ENCODE peak calls at places on chromosomes 6 and 20, in nine cellular contexts. One of them, this sample, is unnamed.

GRCh38 chr6:150813993-150814359 is 51.5 kb upstream of the MTHFD1L start:
- DNase-seq in A549: peak; percentile 58
- DNase-seq in PC-3: peak; percentile 87
- DNase-seq in H1: no peak
- DNase-seq in psoas muscle: no peak
- DNase-seq in heart left ventricle: no peak
- DNase-seq in left ventricle myocardium inferior: no peak
- DNase-seq in IMR-90: peak; percentile 43
- DNase-seq in stomach: no peak
- DNase-seq in this sample: no peak

GRCh38 chr20:37670426-37670825 is 23.4 kb upstream of the CTNNBL1 start:
- DNase-seq in A549: no peak
- DNase-seq in left ventricle myocardium inferior: no peak
- DNase-seq in stomach: no peak
- DNase-seq in heart left ventricle: no peak
- DNase-seq in H1: no peak
- DNase-seq in IMR-90: no peak
- DNase-seq in psoas muscle: peak; percentile 55
- DNase-seq in PC-3: no peak
- DNase-seq in this sample: no peak

GRCh38 chr6:131981624-131981978 is 30.4 kb upstream of the CCN2 start:
- DNase-seq in H1: no peak
- DNase-seq in heart left ventricle: no peak
- DNase-seq in A549: no peak
- DNase-seq in IMR-90: no peak
- DNase-seq in left ventricle myocardium inferior: no peak
- DNase-seq in stomach: no peak
- DNase-seq in psoas muscle: no peak
- DNase-seq in PC-3: no peak
- DNase-seq in this sample: no peak

GRCh38 chr6:31007694-31008093 is 2.6 kb upstream of the MUC22 start:
- DNase-seq in H1: no peak
- DNase-seq in heart left ventricle: no peak
- DNase-seq in PC-3: peak; percentile 97
- DNase-seq in stomach: no peak
- DNase-seq in IMR-90: peak; percentile 93
- DNase-seq in A549: peak; percentile 51
- DNase-seq in left ventricle myocardium inferior: no peak
- DNase-seq in psoas muscle: no peak
- DNase-seq in this sample: no peak

GRCh38 chr6:27837636-27838512 is 74.3 kb downstream of the OR2B2 start:
- DNase-seq in A549: peak; percentile 98
- DNase-seq in psoas muscle: peak; percentile 59
- DNase-seq in PC-3: peak; percentile 99
- DNase-seq in heart left ventricle: peak; percentile 85
- DNase-seq in left ventricle myocardium inferior: peak; percentile 58
- DNase-seq in IMR-90: peak; percentile 100
- DNase-seq in stomach: peak; percentile 82
- DNase-seq in H1: peak; percentile 76
- DNase-seq in this sample: peak; percentile 21

GRCh38 chr6:130529569-130530149 is 163.8 kb downstream of the TMEM200A start:
- DNase-seq in stomach: no peak
- DNase-seq in PC-3: peak; percentile 25
- DNase-seq in heart left ventricle: no peak
- DNase-seq in IMR-90: no peak
- DNase-seq in H1: no peak
- DNase-seq in A549: no peak
- DNase-seq in left ventricle myocardium inferior: no peak
- DNase-seq in psoas muscle: no peak
- DNase-seq in this sample: no peak

GRCh38 chr6:64990652-64991304 is 716.2 kb downstream of the EYS start:
- DNase-seq in psoas muscle: no peak
- DNase-seq in A549: no peak
- DNase-seq in stomach: no peak
- DNase-seq in left ventricle myocardium inferior: no peak
- DNase-seq in PC-3: no peak
- DNase-seq in heart left ventricle: no peak
- DNase-seq in H1: no peak
- DNase-seq in IMR-90: no peak
- DNase-seq in this sample: no peak

GRCh38 chr20:31516651-31517050 is 2.4 kb downstream of the HM13 start:
- DNase-seq in PC-3: no peak
- DNase-seq in H1: no peak
- DNase-seq in left ventricle myocardium inferior: no peak
- DNase-seq in psoas muscle: no peak
- DNase-seq in stomach: no peak
- DNase-seq in heart left ventricle: no peak
- DNase-seq in A549: no peak
- DNase-seq in IMR-90: no peak
- DNase-seq in this sample: no peak

GRCh38 chr20:20782747-20783146 is 70.3 kb upstream of the RALGAPA2 start:
- DNase-seq in left ventricle myocardium inferior: no peak
- DNase-seq in A549: no peak
- DNase-seq in PC-3: no peak
- DNase-seq in heart left ventricle: no peak
- DNase-seq in H1: no peak
- DNase-seq in psoas muscle: no peak
- DNase-seq in IMR-90: no peak
- DNase-seq in stomach: no peak
- DNase-seq in this sample: no peak

GRCh38 chr20:60455272-60455671 is 497.0 kb downstream of the CDH26 start:
- DNase-seq in A549: no peak
- DNase-seq in stomach: no peak
- DNase-seq in IMR-90: no peak
- DNase-seq in heart left ventricle: no peak
- DNase-seq in psoas muscle: no peak
- DNase-seq in PC-3: no peak
- DNase-seq in H1: no peak
- DNase-seq in left ventricle myocardium inferior: no peak
- DNase-seq in this sample: no peak

GRCh38 chr20:9262653-9263194 is 193.8 kb downstream of the PLCB4 start:
- DNase-seq in A549: no peak
- DNase-seq in PC-3: no peak
- DNase-seq in psoas muscle: no peak
- DNase-seq in left ventricle myocardium inferior: no peak
- DNase-seq in stomach: no peak
- DNase-seq in H1: no peak
- DNase-seq in IMR-90: peak; percentile 30
- DNase-seq in heart left ventricle: no peak
- DNase-seq in this sample: no peak

GRCh38 chr6:16432075-16433032 is 194.0 kb downstream of the GMPR start:
- DNase-seq in heart left ventricle: no peak
- DNase-seq in stomach: peak; percentile 39
- DNase-seq in left ventricle myocardium inferior: no peak
- DNase-seq in psoas muscle: no peak
- DNase-seq in IMR-90: peak; percentile 83
- DNase-seq in A549: no peak
- DNase-seq in H1: no peak
- DNase-seq in PC-3: peak; percentile 45
- DNase-seq in this sample: no peak

GRCh38 chr6:5213851-5214507 is 46.8 kb downstream of the LYRM4 start:
- DNase-seq in left ventricle myocardium inferior: no peak
- DNase-seq in psoas muscle: no peak
- DNase-seq in A549: no peak
- DNase-seq in stomach: no peak
- DNase-seq in IMR-90: peak; percentile 82
- DNase-seq in H1: no peak
- DNase-seq in heart left ventricle: no peak
- DNase-seq in PC-3: peak; percentile 39
- DNase-seq in this sample: no peak

GRCh38 chr6:39419607-39420006 is 97.1 kb upstream of the KCNK16 start:
- DNase-seq in IMR-90: no peak
- DNase-seq in heart left ventricle: no peak
- DNase-seq in A549: no peak
- DNase-seq in left ventricle myocardium inferior: no peak
- DNase-seq in PC-3: no peak
- DNase-seq in stomach: no peak
- DNase-seq in psoas muscle: no peak
- DNase-seq in H1: no peak
- DNase-seq in this sample: no peak

GRCh38 chr6:79515436-79515835 is 21.8 kb downstream of the LCA5 start:
- DNase-seq in H1: no peak
- DNase-seq in IMR-90: no peak
- DNase-seq in stomach: no peak
- DNase-seq in left ventricle myocardium inferior: no peak
- DNase-seq in heart left ventricle: no peak
- DNase-seq in A549: no peak
- DNase-seq in PC-3: no peak
- DNase-seq in psoas muscle: no peak
- DNase-seq in this sample: no peak

GRCh38 chr20:1907586-1907985 is 12.4 kb downstream of the SIRPA start:
- DNase-seq in left ventricle myocardium inferior: no peak
- DNase-seq in PC-3: no peak
- DNase-seq in psoas muscle: peak; percentile 40
- DNase-seq in A549: no peak
- DNase-seq in stomach: no peak
- DNase-seq in H1: no peak
- DNase-seq in heart left ventricle: no peak
- DNase-seq in IMR-90: peak; percentile 44
- DNase-seq in this sample: no peak

GRCh38 chr6:71808865-71809264 is 77.5 kb upstream of the RIMS1 start:
- DNase-seq in psoas muscle: no peak
- DNase-seq in H1: no peak
- DNase-seq in left ventricle myocardium inferior: no peak
- DNase-seq in heart left ventricle: no peak
- DNase-seq in A549: no peak
- DNase-seq in IMR-90: no peak
- DNase-seq in stomach: no peak
- DNase-seq in PC-3: no peak
- DNase-seq in this sample: no peak

GRCh38 chr20:23403721-23404120 is 17.6 kb downstream of the NAPB start:
- DNase-seq in H1: no peak
- DNase-seq in PC-3: no peak
- DNase-seq in IMR-90: peak; percentile 71
- DNase-seq in heart left ventricle: no peak
- DNase-seq in left ventricle myocardium inferior: no peak
- DNase-seq in psoas muscle: no peak
- DNase-seq in A549: no peak
- DNase-seq in stomach: no peak
- DNase-seq in this sample: no peak

GRCh38 chr20:56409946-56410345 is 2.1 kb upstream of the CASS4 start:
- DNase-seq in stomach: no peak
- DNase-seq in heart left ventricle: no peak
- DNase-seq in left ventricle myocardium inferior: no peak
- DNase-seq in IMR-90: no peak
- DNase-seq in psoas muscle: no peak
- DNase-seq in PC-3: no peak
- DNase-seq in H1: no peak
- DNase-seq in A549: no peak
- DNase-seq in this sample: no peak

GRCh38 chr6:113875470-113875869 is 18.3 kb downstream of the MARCKS start:
- DNase-seq in heart left ventricle: no peak
- DNase-seq in A549: no peak
- DNase-seq in PC-3: no peak
- DNase-seq in IMR-90: peak; percentile 76
- DNase-seq in stomach: no peak
- DNase-seq in H1: no peak
- DNase-seq in psoas muscle: no peak
- DNase-seq in left ventricle myocardium inferior: no peak
- DNase-seq in this sample: no peak

GRCh38 chr6:159594106-159594749 is 98.8 kb downstream of the SOD2 start:
- DNase-seq in psoas muscle: no peak
- DNase-seq in A549: no peak
- DNase-seq in H1: no peak
- DNase-seq in IMR-90: peak; percentile 52
- DNase-seq in left ventricle myocardium inferior: no peak
- DNase-seq in heart left ventricle: no peak
- DNase-seq in PC-3: peak; percentile 24
- DNase-seq in stomach: no peak
- DNase-seq in this sample: no peak
- H3K27ac ChIP-seq in psoas muscle: no peak overlapping the region
- H3K27ac ChIP-seq in A549: peak overlapping the region; percentile 68
- H3K27ac ChIP-seq in H1: no peak overlapping the region
- H3K27ac ChIP-seq in IMR-90: peak overlapping the region; percentile 81
- H3K27ac ChIP-seq in left ventricle myocardium inferior: no peak overlapping the region
- H3K27ac ChIP-seq in heart left ventricle: no peak overlapping the region
- H3K27ac ChIP-seq in PC-3: peak overlapping the region; percentile 99
- H3K27ac ChIP-seq in stomach: no peak overlapping the region
- H3K27ac ChIP-seq in this sample: peak overlapping the region; percentile 86

DNA sequence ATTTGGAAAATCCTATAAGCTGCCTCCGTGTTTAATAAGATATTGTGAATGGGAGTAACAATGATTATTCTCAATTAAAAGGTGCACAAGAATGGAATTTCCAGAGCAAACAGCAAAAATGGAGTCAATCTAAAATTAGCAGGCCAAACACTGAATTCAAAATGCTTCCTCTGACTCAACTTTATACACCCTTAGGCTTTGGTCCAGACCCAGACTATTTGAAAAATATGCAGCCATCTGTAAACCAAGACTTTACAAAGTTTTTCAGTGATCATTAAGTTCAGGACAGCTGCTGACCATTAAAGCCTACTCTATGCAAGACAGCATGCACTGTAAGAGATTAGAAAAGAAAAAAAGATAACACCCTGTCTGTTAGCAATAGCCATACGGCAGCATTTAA is 39.4 kb upstream of the CCN6 start:
- DNase-seq in heart left ventricle: no peak
- DNase-seq in A549: no peak
- DNase-seq in PC-3: peak; percentile 46
- DNase-seq in IMR-90: peak; percentile 83
- DNase-seq in H1: no peak
- DNase-seq in stomach: no peak
- DNase-seq in psoas muscle: no peak
- DNase-seq in left ventricle myocardium inferior: no peak
- DNase-seq in this sample: no peak
- H3K4me1 ChIP-seq in heart left ventricle: peaks cover 16% of the 10 kb centered on the region
- H3K4me1 ChIP-seq in A549: no peaks in the 10 kb centered on the region
- H3K4me1 ChIP-seq in PC-3: peaks cover 46% of the 10 kb centered on the region
- H3K4me1 ChIP-seq in IMR-90: peaks cover 7% of the 10 kb centered on the region
- H3K4me1 ChIP-seq in H1: no peaks in the 10 kb centered on the region
- H3K4me1 ChIP-seq in stomach: peaks cover 14% of the 10 kb centered on the region
- H3K4me1 ChIP-seq in psoas muscle: peaks cover 13% of the 10 kb centered on the region
- H3K4me1 ChIP-seq in left ventricle myocardium inferior: peaks cover 59% of the 10 kb centered on the region
- H3K4me1 ChIP-seq in this sample: peaks cover 45% of the 10 kb centered on the region

GRCh38 chr6:111485316-111485715 is 2.3 kb upstream of the REV3L start:
- DNase-seq in A549: no peak
- DNase-seq in IMR-90: peak; percentile 29
- DNase-seq in heart left ventricle: no peak
- DNase-seq in PC-3: no peak
- DNase-seq in H1: no peak
- DNase-seq in psoas muscle: no peak
- DNase-seq in stomach: no peak
- DNase-seq in left ventricle myocardium inferior: no peak
- DNase-seq in this sample: no peak
- H3K27ac ChIP-seq in A549: peak overlapping the region; percentile 99
- H3K27ac ChIP-seq in IMR-90: peak overlapping the region; percentile 70
- H3K27ac ChIP-seq in heart left ventricle: no peak overlapping the region
- H3K27ac ChIP-seq in PC-3: no peak overlapping the region
- H3K27ac ChIP-seq in H1: no peak overlapping the region
- H3K27ac ChIP-seq in psoas muscle: peak overlapping the region; percentile 98
- H3K27ac ChIP-seq in stomach: peak overlapping the region; percentile 99
- H3K27ac ChIP-seq in left ventricle myocardium inferior: peak overlapping the region; percentile 100
- H3K27ac ChIP-seq in this sample: peak overlapping the region; percentile 97

DNA sequence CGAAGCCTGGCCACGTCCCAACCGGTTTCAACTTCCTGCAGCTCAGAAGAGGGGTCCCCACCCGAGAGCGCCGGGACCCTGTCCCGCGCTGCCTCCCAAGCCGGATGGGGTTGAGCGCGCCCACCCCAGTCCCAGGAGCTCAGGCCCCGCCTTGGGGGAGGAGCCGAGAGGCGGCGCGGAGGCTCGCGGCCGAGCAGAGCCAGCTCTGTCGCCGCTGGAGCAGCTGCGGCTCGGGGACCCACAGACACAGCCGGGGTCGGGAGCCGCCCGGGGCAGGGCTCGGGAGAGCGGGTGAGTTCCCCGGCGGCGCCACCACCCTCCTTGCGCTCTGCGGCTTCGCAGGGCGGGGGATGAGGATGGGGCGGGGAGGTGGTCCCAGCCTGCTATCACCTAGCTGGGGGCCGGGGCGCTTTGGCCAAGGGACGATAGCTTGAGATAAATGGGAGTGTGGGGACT is at the start of gene PPP1R16B:
- DNase-seq in left ventricle myocardium inferior: peak; percentile 58
- DNase-seq in stomach: peak; percentile 50
- DNase-seq in A549: no peak
- DNase-seq in psoas muscle: peak; percentile 33
- DNase-seq in heart left ventricle: peak; percentile 85
- DNase-seq in PC-3: no peak
- DNase-seq in H1: no peak
- DNase-seq in IMR-90: no peak
- DNase-seq in this sample: no peak
- H3K4me1 ChIP-seq in left ventricle myocardium inferior: peaks cover 60% of the 10 kb centered on the region
- H3K4me1 ChIP-seq in stomach: peaks cover 15% of the 10 kb centered on the region
- H3K4me1 ChIP-seq in A549: no peaks in the 10 kb centered on the region
- H3K4me1 ChIP-seq in psoas muscle: peaks cover 4% of the 10 kb centered on the region
- H3K4me1 ChIP-seq in heart left ventricle: peaks cover 13% of the 10 kb centered on the region
- H3K4me1 ChIP-seq in PC-3: peaks cover 3% of the 10 kb centered on the region
- H3K4me1 ChIP-seq in H1: peaks cover 13% of the 10 kb centered on the region
- H3K4me1 ChIP-seq in IMR-90: no peaks in the 10 kb centered on the region
- H3K4me1 ChIP-seq in this sample: peaks cover 11% of the 10 kb centered on the region

This sample was measured in thoracic aorta.